ENCODE peak calls at places on chromosomes 2 and 18, in four cellular contexts. E is sigmoid colon, H is left lung, A is thoracic aorta. F is an unnamed sample.

GRCh38 chr2:14681608-14682007 is 49.1 kb downstream of the LRATD1 start:
- DNase-seq in E (no peak), H (no peak), A (no peak), F (no peak)

GRCh38 chr2:81974216-81974615 is 1669.7 kb upstream of the LRRTM1 start:
- DNase-seq in E (no peak), H (no peak), A (no peak), F (no peak)

GRCh38 chr2:105545731-105546622 is 147.1 kb upstream of the FHL2 start:
- DNase-seq in E (no peak), H (no peak), A (no peak), F (no peak)

GRCh38 chr2:133377021-133377481 is 191.2 kb downstream of the NCKAP5 start:
- DNase-seq in E (no peak), H (no peak), A (no peak), F (no peak)

GRCh38 chr2:193868132-193868531 is 1673.4 kb upstream of the TMEFF2 start:
- DNase-seq in E (no peak), H (no peak), A (no peak), F (no peak)

GRCh38 chr18:25814841-25815458 is 275.5 kb downstream of the SS18 start:
- DNase-seq in E (no peak), H (no peak), A (no peak), F (no peak)

GRCh38 chr2:218970916-218971315 is 11.4 kb downstream of the CDK5R2 start:
- DNase-seq in E (peak; percentile 22), H (no peak), A (no peak), F (peak; percentile 23)

GRCh38 chr18:66553824-66554223 is 50.1 kb downstream of the CDH19 start:
- DNase-seq in E (no peak), H (no peak), A (no peak), F (no peak)

GRCh38 chr18:59249186-59249774 is 24.0 kb downstream of the RAX start:
- DNase-seq in E (no peak), H (no peak), A (no peak), F (no peak)

GRCh38 chr2:37870829-37871228 is 54.3 kb upstream of the RMDN2 start:
- DNase-seq in E (peak; percentile 77), H (no peak), A (no peak), F (no peak)

GRCh38 chr18:39661856-39662366 is 2096.3 kb upstream of the CELF4 start:
- DNase-seq in E (no peak), H (no peak), A (no peak), F (no peak)

GRCh38 chr2:205998601-205999000 is 87.4 kb downstream of the INO80D start:
- DNase-seq in E (no peak), H (no peak), A (no peak), F (no peak)

GRCh38 chr2:168730391-168730790 is 72.0 kb upstream of the NOSTRIN start:
- DNase-seq in E (no peak), H (no peak), A (no peak), F (no peak)

GRCh38 chr2:27624943-27625342 is 3.9 kb downstream of the CCDC121 start:
- DNase-seq in E (no peak), H (no peak), A (no peak), F (no peak)

GRCh38 chr2:229454934-229455631 is 184.0 kb upstream of the PID1 start:
- DNase-seq in E (no peak), H (no peak), A (no peak), F (no peak)

GRCh38 chr2:222296911-222297599 is 1.7 kb downstream of the PAX3 start:
- DNase-seq in E (no peak), H (peak; percentile 71), A (no peak), F (no peak)

GRCh38 chr2:197804758-197805597 is 585 bp downstream of the PLCL1 start:
- DNase-seq in E (peak; percentile 80), H (peak; percentile 87), A (peak; percentile 26), F (peak; percentile 45)

GRCh38 chr2:233813236-233814062 is 35.3 kb downstream of the MROH2A start:
- DNase-seq in E (peak; percentile 44), H (no peak), A (no peak), F (peak; percentile 18)

GRCh38 chr2:37365669-37366068 is 21.2 kb downstream of the QPCT start:
- DNase-seq in E (no peak), H (no peak), A (no peak), F (no peak)

GRCh38 chr2:218658671-218659257 is 659 bp downstream of the ZNF142 start:
- DNase-seq in E (no peak), H (no peak), A (no peak), F (no peak)

GRCh38 chr2:239577306-239577705 is 176.5 kb upstream of the HDAC4 start:
- DNase-seq in E (no peak), H (peak; percentile 33), A (no peak), F (no peak)
- H3K9me3 ChIP-seq in E (no peaks in the 10 kb centered on the region), H (no peaks in the 10 kb centered on the region), A (no peaks in the 10 kb centered on the region), F (no peaks in the 10 kb centered on the region)

DNA sequence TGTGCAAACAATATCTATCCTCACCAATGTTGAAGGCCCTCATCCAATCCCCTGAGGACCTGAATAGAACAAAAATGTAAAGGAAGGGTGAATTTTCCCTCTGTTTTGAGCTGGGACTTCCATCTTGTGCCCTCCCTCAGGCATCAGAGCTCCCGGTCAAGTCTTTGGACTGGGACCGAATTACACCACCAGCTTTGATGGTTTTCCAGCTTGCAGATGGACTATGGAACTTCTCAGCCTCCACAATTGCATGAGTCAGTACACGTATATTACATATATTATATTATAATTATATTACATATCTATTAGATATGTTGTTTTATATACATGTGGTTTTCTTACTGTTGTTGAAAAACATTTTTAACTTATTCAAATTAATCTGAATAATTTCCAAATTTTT is 496.4 kb downstream of the CMPK2 start:
- DNase-seq in E (no peak), H (no peak), A (no peak), F (no peak)
- H3K9me3 ChIP-seq in E (no peaks in the 10 kb centered on the region), H (peaks cover 3% of the 10 kb centered on the region), A (no peaks in the 10 kb centered on the region), F (no peaks in the 10 kb centered on the region)

DNA sequence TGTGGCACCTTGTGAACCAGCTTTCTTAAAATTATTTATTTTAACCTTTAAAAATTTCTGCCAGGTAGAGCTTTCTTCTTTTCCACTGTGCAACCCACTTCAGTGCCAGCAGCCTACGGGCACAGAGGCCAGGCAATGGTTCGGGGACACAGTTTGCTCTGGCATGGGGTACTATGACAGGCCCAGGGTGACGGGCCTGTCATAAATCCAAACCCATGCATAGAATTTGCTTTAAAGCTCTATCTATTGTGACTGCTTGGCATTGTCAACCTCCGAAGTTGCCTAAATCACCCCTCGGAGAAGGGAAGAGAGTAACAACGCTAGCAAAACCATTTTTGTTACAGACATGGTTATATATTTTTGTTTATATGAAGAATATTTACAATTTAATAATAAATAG is 1.5 kb downstream of the ODC1 start:
- DNase-seq in E (no peak), H (no peak), A (no peak), F (no peak)
- H3K9me3 ChIP-seq in E (no peaks in the 10 kb centered on the region), H (no peaks in the 10 kb centered on the region), A (no peaks in the 10 kb centered on the region), F (no peaks in the 10 kb centered on the region)

DNA sequence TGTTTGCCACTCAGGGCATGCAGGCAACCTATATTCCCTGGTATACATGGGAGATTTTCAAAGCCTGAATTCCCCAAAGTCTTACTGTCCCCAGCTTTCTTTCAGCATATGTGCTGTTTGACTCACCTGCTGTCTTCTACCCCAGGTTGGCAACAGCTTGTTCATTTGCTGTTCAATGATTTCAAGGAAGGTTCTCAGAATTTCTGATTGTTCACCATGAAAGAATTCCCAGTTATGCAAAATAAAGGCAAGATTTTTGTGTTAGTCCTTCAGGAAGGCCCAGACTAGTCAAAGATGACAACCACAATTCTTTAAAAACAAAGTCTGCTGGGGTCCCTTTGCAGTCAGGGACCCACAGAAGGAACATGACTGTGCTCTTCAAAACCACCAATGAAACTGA is 1057.8 kb upstream of the CDH2 start:
- DNase-seq in E (no peak), H (no peak), A (no peak), F (no peak)
- H3K9me3 ChIP-seq in E (no peaks in the 10 kb centered on the region), H (peaks cover 27% of the 10 kb centered on the region), A (no peaks in the 10 kb centered on the region), F (peaks cover 1% of the 10 kb centered on the region)